ENCODE peak calls at places on chromosome X, in eight cellular contexts. Q, F, D, G, O, I, B and V are unnamed samples.
A peak's percentile ranks its signal among the peaks of the same experiment; 100 is the strongest.

GRCh38 chrX:46628406-46629371 is 55.1 kb downstream of the CHST7 start:
- DNase-seq in G (peak; percentile 85), B (peak; percentile 76), I (peak; percentile 83), O (no peak), Q (no peak), D (peak; percentile 42), F (no peak), V (no peak)

GRCh38 chrX:96126182-96126581 is 558.5 kb upstream of the DIAPH2 start:
- DNase-seq in G (no peak), F (no peak), Q (no peak), I (no peak), O (no peak), D (no peak), B (no peak), V (no peak)

GRCh38 chrX:129600981-129601424 is 53.8 kb downstream of the APLN start:
- DNase-seq in F (no peak), D (peak; percentile 15), I (no peak), G (peak; percentile 24), O (no peak), Q (peak; percentile 34), B (peak; percentile 53), V (peak; percentile 41)

GRCh38 chrX:25523574-25523973 is 507.8 kb upstream of the ARX start:
- DNase-seq in Q (peak; percentile 65), O (no peak), G (no peak), I (no peak), D (peak; percentile 4), F (peak; percentile 45), B (peak; percentile 5), V (peak; percentile 52)

GRCh38 chrX:97639526-97639925 is 755.8 kb downstream of the RPA4 start:
- DNase-seq in G (no peak), Q (no peak), D (no peak), I (no peak), B (no peak), F (peak; percentile 88), O (no peak), V (no peak)

GRCh38 chrX:15382809-15383208 is 1.4 kb downstream of the VEGFD start:
- DNase-seq in B (no peak), I (no peak), G (no peak), F (no peak), D (no peak), O (no peak), Q (no peak), V (no peak)

GRCh38 chrX:118528089-118528753 is 32.6 kb downstream of the DOCK11 start:
- DNase-seq in I (no peak), F (no peak), Q (no peak), D (no peak), G (no peak), O (peak; percentile 69), B (no peak), V (no peak)

GRCh38 chrX:71454222-71454621 is 78.7 kb upstream of the OGT start:
- DNase-seq in I (no peak), B (peak; percentile 16), G (peak; percentile 9), F (no peak), O (no peak), Q (no peak), D (peak; percentile 34), V (no peak)

GRCh38 chrX:119690921-119691716 is 1.8 kb downstream of the SEPTIN6 start:
- DNase-seq in B (peak; percentile 69), Q (peak; percentile 31), G (peak; percentile 90), D (peak; percentile 52), I (no peak), F (no peak), O (peak; percentile 64), V (no peak)

GRCh38 chrX:42229533-42229932 is 306.2 kb upstream of the CASK start:
- DNase-seq in G (no peak), Q (no peak), F (no peak), O (no peak), I (no peak), D (no peak), B (no peak), V (no peak)

GRCh38 chrX:153521034-153521433 is 3.6 kb downstream of the ATP2B3 start:
- DNase-seq in Q (no peak), I (no peak), D (peak; percentile 56), F (no peak), G (no peak), B (peak; percentile 71), O (no peak), V (no peak)

GRCh38 chrX:48025561-48025960 is 18.8 kb downstream of the SPACA5 start:
- DNase-seq in F (peak; percentile 48), O (peak; percentile 29), Q (peak; percentile 74), G (peak; percentile 67), D (peak; percentile 41), I (no peak), B (peak; percentile 62), V (peak; percentile 80)

GRCh38 chrX:1592128-1592862 is 891 bp downstream of the AKAP17A start:
- DNase-seq in Q (peak; percentile 50), I (peak; percentile 77), O (no peak), B (peak; percentile 55), F (peak; percentile 66), D (peak; percentile 22), G (peak; percentile 38), V (peak; percentile 20)

GRCh38 chrX:73214366-73215094 is at the start of gene NAP1L2:
- DNase-seq in D (peak; percentile 54), Q (peak; percentile 20), I (no peak), O (peak; percentile 49), F (peak; percentile 69), B (peak; percentile 33), G (no peak), V (no peak)

GRCh38 chrX:139201924-139202323 is 328.6 kb upstream of the F9 start:
- DNase-seq in I (no peak), Q (no peak), F (no peak), B (no peak), O (no peak), D (peak; percentile 25), G (no peak), V (no peak)

GRCh38 chrX:110964761-110965160 is 131.2 kb upstream of the PAK3 start:
- DNase-seq in Q (no peak), D (no peak), I (no peak), G (no peak), F (peak; percentile 93), B (no peak), O (no peak), V (peak; percentile 93)

GRCh38 chrX:107676559-107677378 is 48.5 kb downstream of the PRPS1 start:
- DNase-seq in F (no peak), I (peak; percentile 92), O (peak; percentile 39), G (peak; percentile 99), B (peak; percentile 90), Q (peak; percentile 89), D (peak; percentile 88), V (peak; percentile 78)

GRCh38 chrX:115560978-115561604 is at the start of gene PLS3:
- DNase-seq in I (peak; percentile 77), G (peak; percentile 89), F (peak; percentile 96), O (no peak), B (peak; percentile 83), Q (peak; percentile 93), D (peak; percentile 90), V (peak; percentile 99)

GRCh38 chrX:99394450-99394849 is 1015.6 kb downstream of the PCDH19 start:
- DNase-seq in G (no peak), D (no peak), F (peak; percentile 56), O (no peak), Q (no peak), I (no peak), B (no peak), V (peak; percentile 24)

GRCh38 chrX:74450803-74451449 is 29.6 kb downstream of the SLC16A2 start:
- DNase-seq in I (no peak), Q (peak; percentile 40), F (no peak), D (peak; percentile 96), B (peak; percentile 90), G (peak; percentile 87), O (no peak), V (no peak)

GRCh38 chrX:11111947-11112346 is 815 bp downstream of the HCCS start:
- DNase-seq in G (no peak), O (no peak), I (no peak), B (no peak), F (no peak), Q (no peak), D (no peak), V (no peak)

GRCh38 chrX:126238220-126238619 is 72.1 kb upstream of the DCAF12L2 start:
- DNase-seq in O (no peak), Q (no peak), D (no peak), B (no peak), F (no peak), G (no peak), I (no peak), V (no peak)

GRCh38 chrX:2801223-2801622 is 27.5 kb upstream of the GYG2 start:
- DNase-seq in Q (no peak), F (peak; percentile 51), I (peak; percentile 20), G (no peak), D (no peak), B (no peak), O (no peak), V (no peak)

GRCh38 chrX:19684265-19684664 is 169.0 kb upstream of the MAP3K15 start:
- DNase-seq in B (no peak), F (no peak), G (no peak), D (no peak), O (no peak), Q (no peak), I (no peak), V (no peak)
- H3K4me1 ChIP-seq in B (peaks cover 24% of the 10 kb centered on the region), F (no peaks in the 10 kb centered on the region), G (peaks cover 5% of the 10 kb centered on the region), D (peaks cover 5% of the 10 kb centered on the region), O (peaks cover 27% of the 10 kb centered on the region), Q (peaks cover 6% of the 10 kb centered on the region), I (peaks cover 16% of the 10 kb centered on the region), V (no peaks in the 10 kb centered on the region)

GRCh38 chrX:26952213-26952612 is 510.9 kb downstream of the PPP4R3C start:
- DNase-seq in O (no peak), Q (no peak), B (peak; percentile 4), G (peak; percentile 0), I (no peak), F (no peak), D (peak; percentile 3), V (no peak)
- H3K27me3 ChIP-seq in O (no peaks in the 10 kb centered on the region), Q (no peaks in the 10 kb centered on the region), B (no peaks in the 10 kb centered on the region), G (no peaks in the 10 kb centered on the region), I (no peaks in the 10 kb centered on the region), F (no peaks in the 10 kb centered on the region), D (no peaks in the 10 kb centered on the region), V (no peaks in the 10 kb centered on the region)

GRCh38 chrX:7091923-7092322 is 55.6 kb upstream of the STS start:
- DNase-seq in F (no peak), Q (no peak), B (no peak), D (no peak), I (no peak), G (no peak), O (no peak), V (no peak)

GRCh38 chrX:7088968-7089615 is 58.4 kb upstream of the STS start:
- DNase-seq in I (no peak), G (no peak), O (peak; percentile 58), F (peak; percentile 49), B (no peak), D (no peak), Q (peak; percentile 48), V (no peak)

GRCh38 chrX:7086384-7086783 is 61.1 kb upstream of the STS start:
- DNase-seq in Q (no peak), F (no peak), B (peak; percentile 17), I (no peak), G (peak; percentile 21), O (no peak), D (peak; percentile 41), V (peak; percentile 19)

GRCh38 chrX:7093305-7093704 is 54.2 kb upstream of the STS start:
- DNase-seq in O (no peak), F (no peak), G (no peak), B (no peak), Q (no peak), D (no peak), I (no peak), V (no peak)

GRCh38 chrX:7090506-7091095 is 56.9 kb upstream of the STS start:
- DNase-seq in Q (peak; percentile 18), B (no peak), F (no peak), D (no peak), O (no peak), I (no peak), G (peak; percentile 13), V (no peak)
- H3K4me1 ChIP-seq in Q (no peaks in the 10 kb centered on the region), B (no peaks in the 10 kb centered on the region), F (peaks cover 2% of the 10 kb centered on the region), D (no peaks in the 10 kb centered on the region), O (peaks cover 17% of the 10 kb centered on the region), I (no peaks in the 10 kb centered on the region), G (peaks cover 3% of the 10 kb centered on the region), V (peaks cover 9% of the 10 kb centered on the region)

GRCh38 chrX:69073721-69074120 is 91.5 kb downstream of the PJA1 start:
- DNase-seq in F (no peak), I (peak; percentile 28), D (no peak), G (no peak), B (no peak), Q (no peak), O (no peak), V (no peak)
- H3K27me3 ChIP-seq in F (no peaks in the 10 kb centered on the region), I (no peaks in the 10 kb centered on the region), D (no peaks in the 10 kb centered on the region), G (peaks cover 91% of the 10 kb centered on the region), B (no peaks in the 10 kb centered on the region), Q (no peaks in the 10 kb centered on the region), O (no peaks in the 10 kb centered on the region), V (no peaks in the 10 kb centered on the region)